ENCODE peak calls at places on chromosomes 11 and 22, in six cellular contexts. One of them, this sample, is unnamed.

GRCh38 chr22:19549428-19549827 is 25.2 kb upstream of the CLDN5 start:
- DNase-seq in lower leg skin: no peak
- DNase-seq in mucosa of descending colon: no peak
- DNase-seq in CD4-positive, alpha-beta T cell: no peak
- DNase-seq in cardiac muscle cell: no peak
- DNase-seq in mesenchymal stem cell: no peak
- DNase-seq in this sample: no peak

GRCh38 chr11:128653828-128654231 is 40.0 kb upstream of the FLI1 start:
- DNase-seq in lower leg skin: peak
- DNase-seq in mesenchymal stem cell: peak
- DNase-seq in cardiac muscle cell: no peak
- DNase-seq in mucosa of descending colon: peak
- DNase-seq in CD4-positive, alpha-beta T cell: no peak
- DNase-seq in this sample: peak

GRCh38 chr11:17643506-17644405 is 75.6 kb upstream of the MYOD1 start:
- DNase-seq in CD4-positive, alpha-beta T cell: no peak
- DNase-seq in lower leg skin: no peak
- DNase-seq in mesenchymal stem cell: no peak
- DNase-seq in mucosa of descending colon: no peak
- DNase-seq in cardiac muscle cell: no peak
- DNase-seq in this sample: no peak

GRCh38 chr11:129846508-129847335 is 31.1 kb downstream of the TMEM45B start:
- DNase-seq in CD4-positive, alpha-beta T cell: no peak
- DNase-seq in mucosa of descending colon: no peak
- DNase-seq in mesenchymal stem cell: peak
- DNase-seq in cardiac muscle cell: no peak
- DNase-seq in lower leg skin: no peak
- DNase-seq in this sample: no peak

GRCh38 chr11:43833657-43834073 is 47.0 kb upstream of the ALKBH3 start:
- DNase-seq in mesenchymal stem cell: peak
- DNase-seq in cardiac muscle cell: no peak
- DNase-seq in mucosa of descending colon: no peak
- DNase-seq in lower leg skin: no peak
- DNase-seq in CD4-positive, alpha-beta T cell: no peak
- DNase-seq in this sample: no peak

GRCh38 chr22:46072981-46073682 is 77.2 kb upstream of the PPARA start:
- DNase-seq in mucosa of descending colon: peak
- DNase-seq in cardiac muscle cell: no peak
- DNase-seq in mesenchymal stem cell: peak
- DNase-seq in CD4-positive, alpha-beta T cell: no peak
- DNase-seq in lower leg skin: no peak
- DNase-seq in this sample: no peak

GRCh38 chr22:27197618-27198017 is 540.2 kb downstream of the MIAT start:
- DNase-seq in cardiac muscle cell: no peak
- DNase-seq in CD4-positive, alpha-beta T cell: no peak
- DNase-seq in mucosa of descending colon: no peak
- DNase-seq in mesenchymal stem cell: no peak
- DNase-seq in lower leg skin: no peak
- DNase-seq in this sample: no peak

GRCh38 chr11:118908931-118909618 is 16.7 kb downstream of the BCL9L start:
- DNase-seq in lower leg skin: no peak
- DNase-seq in mesenchymal stem cell: peak
- DNase-seq in mucosa of descending colon: peak
- DNase-seq in cardiac muscle cell: peak
- DNase-seq in CD4-positive, alpha-beta T cell: peak
- DNase-seq in this sample: peak

GRCh38 chr22:35638408-35638807 is 9.8 kb upstream of the APOL6 start:
- DNase-seq in mucosa of descending colon: peak
- DNase-seq in CD4-positive, alpha-beta T cell: no peak
- DNase-seq in cardiac muscle cell: peak
- DNase-seq in lower leg skin: peak
- DNase-seq in mesenchymal stem cell: peak
- DNase-seq in this sample: no peak

GRCh38 chr22:26502688-26503561 is 9.3 kb downstream of the TFIP11 start:
- DNase-seq in mucosa of descending colon: peak
- DNase-seq in CD4-positive, alpha-beta T cell: peak
- DNase-seq in mesenchymal stem cell: peak
- DNase-seq in lower leg skin: no peak
- DNase-seq in cardiac muscle cell: peak
- DNase-seq in this sample: no peak

GRCh38 chr11:46345131-46345597 is 2.1 kb upstream of the DGKZ start:
- DNase-seq in mucosa of descending colon: peak
- DNase-seq in CD4-positive, alpha-beta T cell: no peak
- DNase-seq in lower leg skin: no peak
- DNase-seq in cardiac muscle cell: no peak
- DNase-seq in mesenchymal stem cell: no peak
- DNase-seq in this sample: peak

GRCh38 chr22:19011075-19011474 is 75.0 kb upstream of the PRODH start:
- DNase-seq in CD4-positive, alpha-beta T cell: no peak
- DNase-seq in mesenchymal stem cell: no peak
- DNase-seq in cardiac muscle cell: no peak
- DNase-seq in mucosa of descending colon: no peak
- DNase-seq in lower leg skin: no peak
- DNase-seq in this sample: no peak

GRCh38 chr11:6405039-6405667 is 13.7 kb downstream of the APBB1 start:
- DNase-seq in CD4-positive, alpha-beta T cell: no peak
- DNase-seq in cardiac muscle cell: no peak
- DNase-seq in mucosa of descending colon: no peak
- DNase-seq in mesenchymal stem cell: no peak
- DNase-seq in lower leg skin: no peak
- DNase-seq in this sample: no peak

GRCh38 chr11:128336203-128336602 is 251.2 kb downstream of the ETS1 start:
- DNase-seq in mucosa of descending colon: peak
- DNase-seq in CD4-positive, alpha-beta T cell: no peak
- DNase-seq in lower leg skin: no peak
- DNase-seq in cardiac muscle cell: no peak
- DNase-seq in mesenchymal stem cell: peak
- DNase-seq in this sample: no peak

GRCh38 chr11:67583319-67584204 is at the start of gene GSTP1:
- DNase-seq in mucosa of descending colon: peak
- DNase-seq in cardiac muscle cell: peak
- DNase-seq in mesenchymal stem cell: peak
- DNase-seq in CD4-positive, alpha-beta T cell: peak
- DNase-seq in lower leg skin: peak
- DNase-seq in this sample: peak

GRCh38 chr11:117572671-117573070 is 224.3 kb downstream of the DSCAML1 start:
- DNase-seq in mesenchymal stem cell: no peak
- DNase-seq in lower leg skin: no peak
- DNase-seq in CD4-positive, alpha-beta T cell: no peak
- DNase-seq in mucosa of descending colon: no peak
- DNase-seq in cardiac muscle cell: no peak
- DNase-seq in this sample: peak

GRCh38 chr11:396948-397548 is 3.0 kb downstream of the PKP3 start:
- DNase-seq in CD4-positive, alpha-beta T cell: peak
- DNase-seq in mucosa of descending colon: peak
- DNase-seq in mesenchymal stem cell: no peak
- DNase-seq in lower leg skin: no peak
- DNase-seq in cardiac muscle cell: no peak
- DNase-seq in this sample: peak

GRCh38 chr22:17366830-17367229 is 2.4 kb upstream of the CECR2 start:
- DNase-seq in cardiac muscle cell: peak
- DNase-seq in CD4-positive, alpha-beta T cell: peak
- DNase-seq in mucosa of descending colon: peak
- DNase-seq in lower leg skin: no peak
- DNase-seq in mesenchymal stem cell: no peak
- DNase-seq in this sample: no peak

GRCh38 chr11:10622957-10623787 is 54.7 kb upstream of the LYVE1 start:
- DNase-seq in lower leg skin: no peak
- DNase-seq in mesenchymal stem cell: no peak
- DNase-seq in CD4-positive, alpha-beta T cell: no peak
- DNase-seq in mucosa of descending colon: no peak
- DNase-seq in cardiac muscle cell: no peak
- DNase-seq in this sample: no peak

GRCh38 chr22:25754527-25755202 is 12.7 kb downstream of the MYO18B start:
- DNase-seq in mesenchymal stem cell: peak
- DNase-seq in mucosa of descending colon: peak
- DNase-seq in CD4-positive, alpha-beta T cell: no peak
- DNase-seq in cardiac muscle cell: peak
- DNase-seq in lower leg skin: peak
- DNase-seq in this sample: no peak

GRCh38 chr11:72569966-72570892 is 104.0 kb downstream of the PDE2A start:
- DNase-seq in cardiac muscle cell: no peak
- DNase-seq in mucosa of descending colon: no peak
- DNase-seq in mesenchymal stem cell: peak
- DNase-seq in CD4-positive, alpha-beta T cell: no peak
- DNase-seq in lower leg skin: no peak
- DNase-seq in this sample: no peak

GRCh38 chr11:116073854-116074837 is 569.9 kb upstream of the CADM1 start:
- DNase-seq in mesenchymal stem cell: peak
- DNase-seq in lower leg skin: no peak
- DNase-seq in CD4-positive, alpha-beta T cell: no peak
- DNase-seq in cardiac muscle cell: peak
- DNase-seq in mucosa of descending colon: no peak
- DNase-seq in this sample: peak

GRCh38 chr11:33089776-33090175 is 50.4 kb downstream of the TCP11L1 start:
- DNase-seq in mucosa of descending colon: no peak
- DNase-seq in cardiac muscle cell: no peak
- DNase-seq in lower leg skin: no peak
- DNase-seq in CD4-positive, alpha-beta T cell: no peak
- DNase-seq in mesenchymal stem cell: peak
- DNase-seq in this sample: no peak

GRCh38 chr11:123628936-123629683 is 25.3 kb downstream of the SCN3B start:
- DNase-seq in lower leg skin: no peak
- DNase-seq in cardiac muscle cell: no peak
- DNase-seq in mucosa of descending colon: no peak
- DNase-seq in mesenchymal stem cell: peak
- DNase-seq in CD4-positive, alpha-beta T cell: no peak
- DNase-seq in this sample: no peak

GRCh38 chr11:10505278-10506012 is 35.5 kb downstream of the RNF141 start:
- DNase-seq in lower leg skin: no peak
- DNase-seq in cardiac muscle cell: no peak
- DNase-seq in CD4-positive, alpha-beta T cell: no peak
- DNase-seq in mesenchymal stem cell: no peak
- DNase-seq in mucosa of descending colon: no peak
- DNase-seq in this sample: no peak

GRCh38 chr11:111983187-111983986 is 41.8 kb upstream of the DLAT start:
- DNase-seq in mucosa of descending colon: peak
- DNase-seq in cardiac muscle cell: peak
- DNase-seq in lower leg skin: no peak
- DNase-seq in mesenchymal stem cell: peak
- DNase-seq in CD4-positive, alpha-beta T cell: no peak
- DNase-seq in this sample: peak